ENCODE peak calls at places on chromosomes 1 and 21, in four cellular contexts. N is HepG2, Y is K562, Z is H1. G is an unnamed sample.

GRCh38 chr1:147700042-147700711 is 29.9 kb upstream of the ACP6 start:
- DNase-seq in N (peak; percentile 50), Z (peak; percentile 70), Y (peak; percentile 45), G (peak; percentile 71)

GRCh38 chr1:69648486-69648885 is 80.8 kb downstream of the LRRC7 start:
- DNase-seq in Y (no peak), N (no peak), Z (no peak), G (no peak)

GRCh38 chr21:36208326-36209013 is 51.8 kb downstream of the DOP1B start:
- DNase-seq in Z (peak; percentile 49), N (no peak), Y (no peak), G (no peak)

GRCh38 chr1:182570611-182570970 is 18.5 kb downstream of the RNASEL start:
- DNase-seq in Z (no peak), Y (no peak), N (no peak), G (no peak)

GRCh38 chr1:941588-942383 is 17.3 kb downstream of the NOC2L start:
- DNase-seq in Z (peak; percentile 79), N (peak; percentile 34), Y (peak; percentile 87), G (peak; percentile 90)

GRCh38 chr21:41983229-41983628 is 26.9 kb downstream of the ZBTB21 start:
- DNase-seq in Z (no peak), N (no peak), Y (no peak), G (no peak)

GRCh38 chr1:77652179-77652745 is 30.2 kb downstream of the ZZZ3 start:
- DNase-seq in N (no peak), Y (no peak), Z (no peak), G (no peak)

GRCh38 chr21:21163904-21164303 is 165.7 kb downstream of the NCAM2 start:
- DNase-seq in Z (peak; percentile 44), Y (peak; percentile 48), N (peak; percentile 26), G (peak; percentile 28)

GRCh38 chr1:54153548-54154439 is 994 bp upstream of the CDCP2 start:
- DNase-seq in Z (peak; percentile 66), Y (no peak), N (peak; percentile 68), G (no peak)

GRCh38 chr1:207997486-207998268 is 86.8 kb upstream of the CD34 start:
- DNase-seq in Y (peak; percentile 75), N (peak; percentile 52), Z (peak; percentile 72), G (peak; percentile 69)

GRCh38 chr1:3133671-3134070 is 64.7 kb downstream of the PRDM16 start:
- DNase-seq in Z (no peak), N (peak; percentile 31), Y (no peak), G (peak; percentile 29)

GRCh38 chr21:45989355-45990048 is 7.9 kb downstream of the COL6A1 start:
- DNase-seq in Z (no peak), Y (no peak), N (no peak), G (no peak)

GRCh38 chr1:145695781-145696629 is 11.2 kb downstream of the PDZK1 start:
- DNase-seq in Y (no peak), Z (no peak), N (no peak), G (no peak)

GRCh38 chr1:19808351-19808750 is 6.7 kb downstream of the RNF186 start:
- DNase-seq in N (no peak), Z (no peak), Y (no peak), G (no peak)

GRCh38 chr1:55955237-55955636 is 624.1 kb downstream of the PLPP3 start:
- DNase-seq in Z (no peak), N (no peak), Y (no peak), G (no peak)

GRCh38 chr1:237736372-237737029 is 154.2 kb downstream of the ZP4 start:
- DNase-seq in N (peak; percentile 1), Z (peak; percentile 50), Y (no peak), G (peak; percentile 13)

GRCh38 chr1:172270605-172271004 is 149.9 kb upstream of the C1orf105 start:
- DNase-seq in Y (no peak), N (no peak), Z (no peak), G (no peak)

GRCh38 chr1:206953126-206953525 is 6.9 kb upstream of the PIGR start:
- DNase-seq in Y (peak; percentile 27), N (no peak), Z (no peak), G (no peak)

GRCh38 chr1:145964328-145965118 is at the start of the genes ANKRD34A and POLR3GL:
- DNase-seq in Z (peak; percentile 87), N (peak; percentile 92), Y (peak; percentile 92), G (peak; percentile 95)

GRCh38 chr1:7292033-7292681 is 478.9 kb upstream of the VAMP3 start:
- DNase-seq in Y (no peak), Z (peak; percentile 19), N (no peak), G (no peak)

GRCh38 chr1:84643183-84643582 is 47.1 kb downstream of the SSX2IP start:
- DNase-seq in N (no peak), Y (no peak), Z (no peak), G (no peak)

GRCh38 chr21:38989745-38990423 is 184.2 kb downstream of the ETS2 start:
- DNase-seq in N (peak; percentile 88), Z (no peak), Y (no peak), G (no peak)

GRCh38 chr1:159763686-159764085 is 17.1 kb upstream of the DUSP23 start:
- DNase-seq in Z (no peak), N (no peak), Y (no peak), G (no peak)

GRCh38 chr1:46284597-46285564 is 18.5 kb downstream of the LRRC41 start:
- DNase-seq in N (no peak), Y (no peak), Z (no peak), G (no peak)

GRCh38 chr1:111471012-111471411 is 2.8 kb upstream of the C1orf162 start:
- DNase-seq in Y (no peak), N (no peak), Z (no peak), G (no peak)

GRCh38 chr1:245143849-245144248 is 10.9 kb upstream of the KIF26B start:
- DNase-seq in Y (no peak), N (no peak), Z (no peak), G (no peak)

GRCh38 chr1:159753386-159753785 is 27.4 kb upstream of the DUSP23 start:
- DNase-seq in Z (no peak), Y (no peak), N (no peak), G (no peak)

GRCh38 chr1:46278807-46279206 is 24.6 kb downstream of the LRRC41 start:
- DNase-seq in Z (no peak), Y (no peak), N (no peak), G (no peak)

GRCh38 chr1:224791362-224791941 is 138.0 kb upstream of the DNAH14 start:
- DNase-seq in N (no peak), Z (no peak), Y (no peak), G (no peak)

GRCh38 chr1:53180951-53181350 is 15.7 kb upstream of the CPT2 start:
- DNase-seq in Y (no peak), N (no peak), Z (no peak), G (no peak)

GRCh38 chr1:22262583-22262982 is 119.7 kb upstream of the WNT4 start:
- DNase-seq in Y (peak; percentile 54), N (no peak), Z (no peak), G (no peak)

GRCh38 chr21:45151484-45152115 is 77.2 kb downstream of the ADARB1 start:
- DNase-seq in Y (no peak), Z (peak; percentile 41), N (no peak), G (no peak)

DNA sequence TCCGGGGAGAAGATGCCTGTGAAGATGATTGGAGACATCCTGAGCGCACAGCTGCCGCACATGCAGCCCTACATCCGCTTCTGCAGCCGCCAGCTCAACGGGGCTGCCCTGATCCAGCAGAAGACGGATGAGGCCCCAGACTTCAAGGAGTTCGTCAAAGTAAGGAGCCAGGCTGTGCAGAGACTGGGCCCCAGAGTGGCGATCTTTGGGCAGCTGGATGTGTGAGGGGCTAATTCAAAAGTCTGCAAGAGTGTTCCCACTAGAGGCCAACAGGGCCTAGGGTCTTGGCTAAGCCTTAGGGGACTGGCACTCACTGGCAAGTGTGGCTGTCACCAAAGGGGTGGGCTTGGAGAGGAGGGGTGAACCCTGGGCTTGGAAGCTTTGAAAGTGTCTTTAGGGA is 50.4 kb downstream of the ATP5PO start:
- DNase-seq in Y (no peak), N (no peak), Z (no peak), G (no peak)
- TF ChIP-seq PHF8 in Y (no peak), N (no peak), Z (no peak), G (no peak)

DNA sequence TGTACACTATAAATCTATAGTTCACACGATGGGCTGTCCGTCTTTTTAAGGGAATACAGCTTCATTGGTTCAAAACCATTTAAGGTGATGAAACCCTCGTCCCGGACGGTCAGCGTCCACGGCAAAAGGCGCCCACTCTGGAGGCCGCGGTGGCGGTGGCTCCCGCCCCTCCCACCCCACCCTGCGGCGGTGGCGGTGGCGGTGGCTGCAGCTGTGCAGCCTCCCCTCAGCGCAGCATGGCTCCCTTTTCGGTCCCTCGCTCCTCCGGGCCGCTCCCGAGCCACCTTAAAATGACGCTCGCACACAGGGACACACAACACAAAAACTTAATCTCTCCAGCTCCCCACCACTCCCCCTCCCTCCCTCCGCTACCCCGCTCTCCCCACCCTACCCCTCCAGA is 69.1 kb downstream of the WLS start:
- DNase-seq in Z (no peak), N (no peak), Y (no peak), G (no peak)
- TF ChIP-seq PHF8 in Z (no peak), N (no peak), Y (no peak), G (no peak)

DNA sequence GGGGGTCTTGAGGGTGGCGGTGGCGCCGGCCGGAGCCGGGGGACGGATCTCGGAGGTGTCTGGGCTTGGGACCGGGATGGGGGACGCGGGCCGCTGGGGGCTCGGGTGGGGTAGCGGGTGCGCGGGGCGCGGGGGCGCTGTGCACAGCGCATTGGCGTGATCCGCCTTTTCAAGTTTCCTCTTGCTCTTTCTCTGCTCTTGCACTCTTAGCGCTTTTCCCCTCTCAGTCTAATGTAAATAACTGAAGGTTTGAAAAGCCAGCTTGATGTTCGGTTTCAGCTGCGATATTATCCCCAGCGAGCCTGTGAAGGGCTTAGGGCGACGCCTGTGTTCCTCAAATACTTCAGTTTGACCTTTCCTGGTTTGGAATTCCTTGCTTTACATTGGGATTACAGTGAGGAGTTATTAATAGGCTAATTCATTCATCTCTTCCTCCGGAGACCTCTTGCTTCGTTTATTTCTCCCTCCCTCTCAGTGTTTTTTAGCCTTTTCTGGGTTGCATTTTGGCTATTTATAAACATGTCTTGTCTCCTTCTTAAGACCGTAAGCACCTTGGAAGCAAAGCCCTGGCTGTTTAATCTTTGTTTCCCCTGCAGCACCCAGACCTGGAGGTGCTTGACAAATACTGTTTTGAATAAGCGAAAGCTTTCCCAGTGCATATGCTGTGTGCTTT is 673 bp downstream of the RAB4A start:
- DNase-seq in Z (no peak), N (peak; percentile 28), Y (no peak), G (peak; percentile 31)
- TF ChIP-seq PHF8 in Z (no peak), N (no peak), Y (no peak), G (no peak)

DNA sequence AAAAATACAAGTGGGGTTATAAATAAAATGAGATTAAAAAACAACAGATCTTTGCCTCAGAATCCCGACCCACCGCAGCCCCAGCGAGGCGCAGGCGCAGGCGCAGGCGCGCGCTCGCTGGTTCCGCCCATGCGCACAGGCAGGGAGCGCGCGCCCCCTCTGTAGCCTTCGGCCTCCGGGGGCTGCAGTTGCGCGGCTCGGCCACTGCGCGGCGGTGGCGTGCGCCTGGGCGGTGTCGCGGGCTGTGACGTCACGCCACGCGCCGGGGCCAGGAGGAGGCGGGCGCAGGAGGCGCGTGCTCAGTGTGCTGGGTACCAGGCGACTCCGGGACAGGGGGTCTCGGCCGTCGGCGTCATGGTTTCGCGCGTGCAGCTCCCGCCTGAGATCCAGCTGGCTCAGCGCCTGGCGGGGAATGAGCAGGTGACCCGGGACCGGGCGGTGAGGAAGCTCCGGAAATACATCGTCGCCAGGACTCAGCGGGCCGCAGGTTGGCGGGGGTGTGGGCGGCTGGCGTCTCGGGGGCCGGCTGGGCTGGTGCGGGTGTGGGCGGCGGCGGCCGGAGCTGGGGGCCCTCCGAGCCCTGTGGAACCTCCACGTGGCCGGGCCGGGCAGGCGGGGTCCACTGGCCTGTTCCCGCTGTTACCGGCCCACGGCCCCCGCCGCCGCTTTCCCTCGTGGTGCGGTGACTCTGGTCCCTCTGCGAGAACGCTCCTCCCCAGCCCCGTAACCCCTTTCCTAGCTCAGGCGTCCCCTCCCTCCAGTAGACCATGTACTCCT is at the start of gene RRP1:
- DNase-seq in N (peak; percentile 74), Y (peak; percentile 97), Z (peak; percentile 99), G (peak; percentile 82)
- TF ChIP-seq PHF8 in N (peak; percentile 90), Y (peak; percentile 88), Z (peak; percentile 90), G (peak; percentile 66)

G was measured in A549.